ENCODE peak calls at places on chromosomes 4 and X, in six cellular contexts. M, E, Q, A, D and V are unnamed samples.

GRCh38 chr4:113952452-113953029 is 26.9 kb downstream of the ARSJ start:
- DNase-seq in M (peak), E (peak), Q (peak), A (peak), D (peak), V (peak)

GRCh38 chr4:174012135-174012923 is 271.1 kb downstream of the FBXO8 start:
- DNase-seq in M (no peak), E (no peak), Q (peak), A (no peak), D (no peak), V (peak)

GRCh38 chr4:150598906-150599305 is 17.0 kb downstream of the MAB21L2 start:
- DNase-seq in M (no peak), E (no peak), Q (no peak), A (no peak), D (no peak), V (no peak)

GRCh38 chr4:82780398-82781231 is 18.0 kb downstream of the SCD5 start:
- DNase-seq in M (peak), E (no peak), Q (peak), A (peak), D (no peak), V (no peak)

GRCh38 chr4:98653006-98653405 is 5.4 kb downstream of the TSPAN5 start:
- DNase-seq in M (peak), E (no peak), Q (no peak), A (no peak), D (no peak), V (no peak)

GRCh38 chr4:2808001-2808400 is 15.1 kb downstream of the SH3BP2 start:
- DNase-seq in M (no peak), E (no peak), Q (no peak), A (no peak), D (no peak), V (no peak)

GRCh38 chrX:48573690-48574269 is 504 bp upstream of the RBM3 start:
- DNase-seq in M (no peak), E (no peak), Q (no peak), A (no peak), D (peak), V (peak)

GRCh38 chr4:96599752-96600151 is 759.9 kb downstream of the PDHA2 start:
- DNase-seq in M (no peak), E (no peak), Q (no peak), A (no peak), D (no peak), V (no peak)

GRCh38 chr4:99507762-99508161 is 3.1 kb upstream of the C4orf17 start:
- DNase-seq in M (no peak), E (no peak), Q (no peak), A (no peak), D (no peak), V (no peak)

GRCh38 chrX:125382148-125382628 is 62.5 kb downstream of the TEX13C start:
- DNase-seq in M (no peak), E (no peak), Q (no peak), A (peak), D (no peak), V (no peak)

GRCh38 chr4:177442623-177443155 is 452 bp upstream of the AGA start:
- DNase-seq in M (no peak), E (no peak), Q (no peak), A (no peak), D (no peak), V (no peak)

GRCh38 chr4:52269761-52270160 is 218.7 kb downstream of the SPATA18 start:
- DNase-seq in M (no peak), E (no peak), Q (no peak), A (no peak), D (no peak), V (no peak)

GRCh38 chr4:68744368-68744767 is 71.4 kb upstream of the UGT2B10 start:
- DNase-seq in M (no peak), E (no peak), Q (no peak), A (no peak), D (no peak), V (no peak)

GRCh38 chrX:107102980-107103379 is 15.6 kb downstream of the RBM41 start:
- DNase-seq in M (peak), E (no peak), Q (no peak), A (no peak), D (no peak), V (peak)

GRCh38 chrX:20237864-20238263 is 28.8 kb downstream of the RPS6KA3 start:
- DNase-seq in M (peak), E (no peak), Q (no peak), A (no peak), D (no peak), V (no peak)

GRCh38 chr4:187908079-187908501 is 87.5 kb upstream of the ZFP42 start:
- DNase-seq in M (peak), E (no peak), Q (no peak), A (no peak), D (no peak), V (no peak)

GRCh38 chrX:96713303-96713702 is 28.7 kb downstream of the DIAPH2 start:
- DNase-seq in M (no peak), E (no peak), Q (no peak), A (no peak), D (no peak), V (no peak)

GRCh38 chr4:122045533-122045932 is 93.7 kb upstream of the TRPC3 start:
- DNase-seq in M (peak), E (no peak), Q (peak), A (no peak), D (no peak), V (no peak)

DNA sequence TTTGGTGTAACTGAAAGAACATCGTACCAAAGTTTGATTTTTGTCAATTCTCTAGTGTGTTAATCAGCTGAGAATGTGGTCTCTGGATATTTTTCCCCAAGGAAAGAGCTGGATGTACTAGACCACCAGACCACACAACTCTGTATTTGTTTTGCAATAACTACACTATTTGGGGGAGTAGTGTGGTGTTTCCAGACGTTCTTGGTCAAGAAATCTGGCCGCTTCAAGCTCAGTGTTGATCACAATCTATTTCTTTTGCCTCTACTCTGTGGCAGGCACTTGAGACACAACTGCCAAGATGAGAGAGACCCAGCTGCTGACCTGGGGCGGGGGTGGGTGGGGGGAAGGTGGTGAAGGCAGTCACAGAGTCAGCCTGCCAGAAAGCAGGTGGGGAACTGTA is 30.5 kb downstream of the PTTG2 start:
- DNase-seq in M (no peak), E (no peak), Q (no peak), A (no peak), D (no peak), V (no peak)
- H4K91ac ChIP-seq in M (no peak), E (no peak), Q (no peak), A (no peak), D (no peak), V (no peak)

DNA sequence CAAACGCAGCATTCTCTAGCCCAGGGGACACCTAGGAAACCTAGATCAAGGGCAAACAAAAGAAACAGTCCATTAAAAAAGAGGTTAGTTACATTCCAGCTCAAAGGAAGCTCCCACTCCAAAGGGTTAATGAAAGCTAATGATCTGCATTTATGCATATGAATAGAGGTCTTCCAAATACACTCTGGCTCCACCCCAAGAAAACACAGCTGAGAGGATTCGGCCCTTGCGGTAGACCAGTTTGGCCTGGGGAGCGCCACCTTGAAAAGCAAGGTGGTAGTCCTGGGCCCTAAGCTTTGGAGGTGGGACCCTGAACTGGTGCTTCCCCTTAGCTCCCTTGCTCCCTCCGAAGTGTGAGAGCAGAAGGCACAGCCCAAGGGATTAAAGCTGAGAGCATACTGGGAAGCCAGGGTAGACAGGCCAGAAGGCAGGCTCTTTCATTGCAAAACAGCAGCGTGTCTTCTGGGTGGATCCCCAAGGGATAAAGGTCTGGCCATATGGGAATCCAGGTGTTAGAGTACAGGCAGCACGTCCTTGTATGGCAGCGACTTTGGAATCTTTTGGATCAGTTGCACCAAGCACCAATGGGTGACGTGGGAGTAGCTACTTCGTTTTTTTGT is 3.7 kb downstream of the GABRQ start:
- DNase-seq in M (no peak), E (no peak), Q (no peak), A (peak), D (no peak), V (no peak)
- H4K91ac ChIP-seq in M (no peak), E (peak), Q (no peak), A (no peak), D (no peak), V (no peak)

DNA sequence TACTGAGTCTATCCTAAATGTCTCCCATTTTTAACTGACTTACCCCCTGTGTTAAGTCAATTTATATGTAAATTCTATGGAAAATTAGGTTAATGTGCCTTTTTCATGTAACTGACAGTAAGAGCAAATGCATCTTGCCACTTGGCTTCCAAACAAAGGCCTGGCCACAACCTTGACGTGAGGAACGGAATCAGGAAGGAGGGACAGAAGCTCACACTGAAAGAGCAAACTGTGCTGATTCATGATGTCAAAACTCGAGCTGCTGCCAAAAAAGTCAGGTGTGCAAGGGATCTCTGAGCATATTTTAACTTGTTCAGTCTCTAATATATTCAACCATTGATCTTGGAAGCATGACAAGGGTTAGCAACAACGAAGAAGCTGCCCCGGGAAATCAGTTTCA is 35.8 kb downstream of the GPM6A start:
- DNase-seq in M (no peak), E (peak), Q (no peak), A (peak), D (no peak), V (no peak)
- H4K91ac ChIP-seq in M (no peak), E (no peak), Q (no peak), A (no peak), D (no peak), V (no peak)

GRCh38 chr4:25870081-25870480 is 7.3 kb upstream of the SEL1L3 start:
- DNase-seq in M (no peak), E (no peak), Q (no peak), A (no peak), D (no peak), V (no peak)
- H4K91ac ChIP-seq in M (no peak), E (no peak), Q (no peak), A (no peak), D (no peak), V (no peak)

GRCh38 chrX:11259437-11259836 is 33.8 kb upstream of the AMELX start:
- DNase-seq in M (no peak), E (no peak), Q (no peak), A (no peak), D (no peak), V (no peak)
- H4K91ac ChIP-seq in M (no peak), E (no peak), Q (no peak), A (no peak), D (no peak), V (no peak)